ENCODE peak calls at places on chromosomes 13 and 19, in eight cellular contexts. A, B, P, R, H, W, Y and T are unnamed samples.

GRCh38 chr13:94427313-94427712 is 52.2 kb downstream of the DCT start:
- DNase-seq in A (no peak), B (no peak), P (no peak), R (no peak), H (no peak), W (no peak), Y (no peak), T (no peak)

GRCh38 chr13:28318418-28318995 is 176.4 kb downstream of the FLT1 start:
- DNase-seq in A (no peak), B (no peak), P (no peak), R (no peak), H (no peak), W (no peak), Y (no peak), T (no peak)

GRCh38 chr13:42594577-42595571 is 20.9 kb downstream of the TNFSF11 start:
- DNase-seq in A (peak; percentile 27), B (peak; percentile 40), P (peak; percentile 93), R (no peak), H (peak; percentile 46), W (peak; percentile 26), Y (peak; percentile 23), T (peak; percentile 45)

GRCh38 chr19:45496349-45496953 is 396 bp downstream of the RTN2 start:
- DNase-seq in A (no peak), B (peak; percentile 42), P (peak; percentile 28), R (no peak), H (no peak), W (peak; percentile 66), Y (no peak), T (peak; percentile 49)

GRCh38 chr19:51719251-51719901 is 4.4 kb downstream of the HAS1 start:
- DNase-seq in A (no peak), B (no peak), P (no peak), R (no peak), H (no peak), W (no peak), Y (no peak), T (no peak)

GRCh38 chr13:101916108-101916757 is 463.8 kb downstream of the ITGBL1 start:
- DNase-seq in A (peak; percentile 14), B (no peak), P (peak; percentile 4), R (no peak), H (peak; percentile 42), W (peak; percentile 20), Y (no peak), T (no peak)

GRCh38 chr13:73765651-73766384 is 368.4 kb downstream of the KLF12 start:
- DNase-seq in A (peak; percentile 87), B (no peak), P (peak; percentile 91), R (peak; percentile 75), H (peak; percentile 86), W (peak; percentile 82), Y (peak; percentile 67), T (peak; percentile 47)

GRCh38 chr13:75633285-75633684 is 2.8 kb upstream of the LMO7 start:
- DNase-seq in A (peak; percentile 96), B (no peak), P (peak; percentile 88), R (no peak), H (no peak), W (no peak), Y (no peak), T (no peak)

GRCh38 chr13:45582533-45583076 is 32.9 kb downstream of the ERICH6B start:
- DNase-seq in A (no peak), B (no peak), P (no peak), R (no peak), H (no peak), W (no peak), Y (no peak), T (no peak)

GRCh38 chr13:26017932-26018690 is 33.7 kb downstream of the SHISA2 start:
- DNase-seq in A (peak; percentile 48), B (no peak), P (peak; percentile 41), R (no peak), H (no peak), W (no peak), Y (no peak), T (no peak)

GRCh38 chr13:44352671-44353070 is 21.0 kb upstream of the SERP2 start:
- DNase-seq in A (no peak), B (no peak), P (no peak), R (no peak), H (no peak), W (no peak), Y (no peak), T (no peak)

GRCh38 chr13:20301391-20302071 is 69.4 kb upstream of the GJB6 start:
- DNase-seq in A (peak; percentile 13), B (no peak), P (peak; percentile 72), R (no peak), H (peak; percentile 48), W (no peak), Y (no peak), T (no peak)

GRCh38 chr19:15144046-15144646 is 36.9 kb downstream of the SYDE1 start:
- DNase-seq in A (peak; percentile 27), B (no peak), P (peak; percentile 8), R (no peak), H (no peak), W (no peak), Y (no peak), T (no peak)

GRCh38 chr19:15138427-15138826 is 31.2 kb downstream of the SYDE1 start:
- DNase-seq in A (no peak), B (no peak), P (no peak), R (no peak), H (no peak), W (no peak), Y (no peak), T (no peak)

GRCh38 chr19:15141143-15141542 is 33.9 kb downstream of the SYDE1 start:
- DNase-seq in A (no peak), B (no peak), P (no peak), R (no peak), H (no peak), W (no peak), Y (no peak), T (no peak)

GRCh38 chr19:15137777-15138176 is 30.6 kb downstream of the SYDE1 start:
- DNase-seq in A (peak; percentile 19), B (no peak), P (no peak), R (no peak), H (no peak), W (no peak), Y (no peak), T (no peak)

GRCh38 chr19:15142313-15142712 is 35.1 kb downstream of the SYDE1 start:
- DNase-seq in A (no peak), B (no peak), P (no peak), R (no peak), H (no peak), W (no peak), Y (no peak), T (no peak)
- H3K4me1 ChIP-seq in A (peaks cover 5% of the 10 kb centered on the region), B (no peaks in the 10 kb centered on the region), P (no peaks in the 10 kb centered on the region), R (no peaks in the 10 kb centered on the region), H (no peaks in the 10 kb centered on the region), W (no peaks in the 10 kb centered on the region), Y (no peaks in the 10 kb centered on the region), T (no peaks in the 10 kb centered on the region)

GRCh38 chr19:5592531-5592930 is 24.8 kb upstream of the TINCR start:
- DNase-seq in A (no peak), B (no peak), P (no peak), R (no peak), H (no peak), W (no peak), Y (no peak), T (no peak)
- H3K36me3 ChIP-seq in A (peaks cover 32% of the 10 kb centered on the region), B (peaks cover 49% of the 10 kb centered on the region), P (peaks cover 80% of the 10 kb centered on the region), R (peaks cover 99% of the 10 kb centered on the region), H (peaks cover 18% of the 10 kb centered on the region), W (peaks cover 18% of the 10 kb centered on the region), Y (peaks cover 79% of the 10 kb centered on the region), T (peaks cover 100% of the 10 kb centered on the region)

DNA sequence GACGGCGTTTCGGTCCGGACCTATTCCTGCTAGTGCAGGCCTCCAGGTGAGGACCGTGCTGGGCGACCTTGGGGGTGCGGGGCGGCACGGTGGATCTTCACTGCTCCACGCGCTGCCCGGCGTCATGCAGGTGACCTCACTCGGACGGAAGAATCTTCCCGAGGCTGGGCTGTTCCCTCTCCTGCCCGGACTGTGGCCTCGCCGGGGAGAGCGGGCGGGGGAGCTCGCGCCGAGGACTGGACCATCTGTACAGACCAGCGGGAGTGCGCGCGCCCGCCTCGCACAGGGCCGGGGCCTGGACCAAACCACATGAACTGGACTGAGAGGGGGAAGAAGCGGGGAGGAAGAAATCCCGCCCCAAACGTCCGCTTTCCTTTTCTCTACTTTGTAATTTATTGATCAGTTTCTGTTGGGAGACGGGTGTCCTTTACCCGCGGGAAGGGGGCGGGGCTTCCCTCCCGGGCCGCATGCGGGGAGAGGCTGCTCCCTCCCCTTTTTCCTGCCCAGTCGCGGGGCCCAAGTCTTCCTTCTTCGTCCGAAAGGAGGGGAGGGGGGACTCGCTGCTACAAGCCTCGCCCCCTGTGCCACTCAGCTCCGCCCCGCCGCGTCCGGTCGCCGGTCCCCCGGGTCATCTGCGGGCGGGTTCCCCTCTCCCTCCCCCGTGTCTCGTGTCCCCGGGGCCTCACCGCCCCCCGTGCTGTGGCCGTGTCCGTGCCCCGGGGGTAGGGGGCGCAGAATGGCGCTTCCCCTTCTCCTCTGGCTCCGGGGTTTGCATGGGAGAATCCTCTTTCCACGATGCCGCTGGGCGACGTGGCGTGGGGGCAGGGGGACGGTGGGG is 4.9 kb downstream of the HRC start:
- DNase-seq in A (peak; percentile 78), B (peak; percentile 69), P (peak; percentile 87), R (peak; percentile 89), H (peak; percentile 89), W (peak; percentile 92), Y (peak; percentile 34), T (peak; percentile 90)
- H3K4me1 ChIP-seq in A (peaks cover 8% of the 10 kb centered on the region), B (peaks cover 10% of the 10 kb centered on the region), P (peaks cover 22% of the 10 kb centered on the region), R (peaks cover 5% of the 10 kb centered on the region), H (no peaks in the 10 kb centered on the region), W (peaks cover 6% of the 10 kb centered on the region), Y (peaks cover 43% of the 10 kb centered on the region), T (peaks cover 28% of the 10 kb centered on the region)

GRCh38 chr13:32281083-32281482 is 34.1 kb downstream of the ZAR1L start:
- DNase-seq in A (no peak), B (no peak), P (no peak), R (no peak), H (no peak), W (no peak), Y (no peak), T (no peak)

GRCh38 chr13:32277838-32278237 is 37.3 kb downstream of the ZAR1L start:
- DNase-seq in A (no peak), B (no peak), P (no peak), R (no peak), H (no peak), W (no peak), Y (no peak), T (no peak)

GRCh38 chr13:32282096-32282711 is 33.0 kb downstream of the ZAR1L start:
- DNase-seq in A (no peak), B (no peak), P (no peak), R (no peak), H (no peak), W (no peak), Y (no peak), T (no peak)

DNA sequence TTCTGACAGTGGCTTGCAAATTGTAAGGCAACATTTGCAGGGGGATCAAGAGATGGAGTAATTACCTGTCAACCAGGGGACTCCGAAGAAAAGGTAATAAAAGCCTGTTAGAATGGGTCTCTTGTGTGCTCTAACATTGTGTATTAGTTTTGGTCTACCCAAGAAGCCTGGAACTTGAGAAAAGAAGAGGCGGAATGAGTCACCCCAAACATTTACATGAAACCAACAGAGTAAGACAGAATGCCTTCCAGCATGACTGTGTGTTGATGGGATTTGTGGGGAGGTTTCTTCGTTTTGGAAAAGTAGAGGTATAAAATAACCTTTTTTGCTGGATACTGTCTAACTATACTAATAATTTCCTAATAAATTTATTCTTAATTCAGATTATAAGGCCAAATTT is 36.7 kb downstream of the ZAR1L start:
- DNase-seq in A (peak; percentile 87), B (no peak), P (no peak), R (no peak), H (no peak), W (no peak), Y (no peak), T (no peak)
- H3K36me3 ChIP-seq in A (no peaks in the 10 kb centered on the region), B (no peaks in the 10 kb centered on the region), P (no peaks in the 10 kb centered on the region), R (peaks cover 80% of the 10 kb centered on the region), H (peaks cover 22% of the 10 kb centered on the region), W (no peaks in the 10 kb centered on the region), Y (no peaks in the 10 kb centered on the region), T (no peaks in the 10 kb centered on the region)